ENCODE peak calls at places on chromosomes 16 and 17, in seven cellular contexts. T is breast epithelium, N is uterus, S is RWPE1, R is cardiac muscle cell, U is fibroblast of lung, X is left ventricle myocardium inferior. H is an unnamed sample.

GRCh38 chr17:58344047-58344790 is 7.8 kb downstream of the SUPT4H1 start:
- DNase-seq in T (no peak), N (no peak), S (no peak), R (peak), U (no peak), X (no peak), H (no peak)

GRCh38 chr17:64428406-64428805 is 20.5 kb upstream of the MILR1 start:
- DNase-seq in T (no peak), N (no peak), S (no peak), R (no peak), U (no peak), X (no peak), H (no peak)

GRCh38 chr16:77869997-77870813 is 81.8 kb downstream of the VAT1L start:
- DNase-seq in T (no peak), N (no peak), S (no peak), R (peak), U (peak), X (peak), H (no peak)

GRCh38 chr16:70592106-70592571 is 54.2 kb upstream of the IL34 start:
- DNase-seq in T (no peak), N (peak), S (no peak), R (no peak), U (no peak), X (peak), H (no peak)

GRCh38 chr17:67491009-67491677 is 114.1 kb downstream of the PITPNC1 start:
- DNase-seq in T (peak), N (peak), S (peak), R (peak), U (peak), X (peak), H (peak)

GRCh38 chr17:65553646-65554567 is 7.5 kb downstream of the AXIN2 start:
- DNase-seq in T (no peak), N (no peak), S (no peak), R (peak), U (no peak), X (no peak), H (no peak)

GRCh38 chr16:55494994-55495421 is 13.9 kb upstream of the LPCAT2 start:
- DNase-seq in T (no peak), N (peak), S (peak), R (peak), U (peak), X (no peak), H (peak)

GRCh38 chr17:78812849-78813248 is 27.8 kb downstream of the USP36 start:
- DNase-seq in T (no peak), N (no peak), S (no peak), R (no peak), U (no peak), X (no peak), H (no peak)

GRCh38 chr16:912322-912683 is 58.5 kb downstream of the LMF1 start:
- DNase-seq in T (no peak), N (no peak), S (no peak), R (no peak), U (no peak), X (no peak), H (no peak)

GRCh38 chr16:30533748-30534367 is 800 bp downstream of the ZNF747 start:
- DNase-seq in T (no peak), N (no peak), S (peak), R (no peak), U (no peak), X (no peak), H (no peak)

GRCh38 chr16:17312100-17312732 is 158.5 kb downstream of the XYLT1 start:
- DNase-seq in T (peak), N (no peak), S (peak), R (no peak), U (no peak), X (no peak), H (no peak)

GRCh38 chr16:69613283-69614154 is 47.8 kb downstream of the NFAT5 start:
- DNase-seq in T (no peak), N (no peak), S (peak), R (peak), U (peak), X (no peak), H (no peak)

GRCh38 chr17:71180801-71181385 is 939.9 kb upstream of the SOX9 start:
- DNase-seq in T (no peak), N (peak), S (no peak), R (peak), U (peak), X (no peak), H (no peak)

GRCh38 chr17:40886090-40886489 is 1.0 kb upstream of the KRT20 start:
- DNase-seq in T (no peak), N (no peak), S (no peak), R (peak), U (no peak), X (no peak), H (no peak)

GRCh38 chr17:82866521-82867214 is 26.8 kb upstream of the ZNF750 start:
- DNase-seq in T (no peak), N (peak), S (no peak), R (peak), U (peak), X (no peak), H (peak)

GRCh38 chr17:45111838-45112237 is 20.5 kb downstream of the PLCD3 start:
- DNase-seq in T (no peak), N (no peak), S (no peak), R (no peak), U (no peak), X (no peak), H (no peak)

GRCh38 chr17:45115015-45115625 is 17.2 kb downstream of the PLCD3 start:
- DNase-seq in T (no peak), N (no peak), S (no peak), R (no peak), U (no peak), X (no peak), H (no peak)

GRCh38 chr17:45112559-45113423 is 19.5 kb downstream of the PLCD3 start:
- DNase-seq in T (no peak), N (no peak), S (no peak), R (no peak), U (no peak), X (no peak), H (no peak)

GRCh38 chr17:45114117-45114932 is 18.0 kb downstream of the PLCD3 start:
- DNase-seq in T (no peak), N (no peak), S (no peak), R (no peak), U (no peak), X (no peak), H (no peak)

GRCh38 chr17:45113424-45113754 is 18.9 kb downstream of the PLCD3 start:
- DNase-seq in T (no peak), N (no peak), S (no peak), R (no peak), U (no peak), X (no peak), H (no peak)
- H3K27ac ChIP-seq in T (no peak), N (no peak), S (peak), R (no peak), U (no peak), X (peak), H (peak)

GRCh38 chr17:37714897-37715296 is 30.0 kb downstream of the HNF1B start:
- DNase-seq in T (no peak), N (no peak), S (no peak), R (no peak), U (no peak), X (no peak), H (no peak)

GRCh38 chr17:37711113-37711512 is 33.7 kb downstream of the HNF1B start:
- DNase-seq in T (no peak), N (no peak), S (no peak), R (no peak), U (no peak), X (no peak), H (no peak)

GRCh38 chr17:37713624-37714023 is 31.2 kb downstream of the HNF1B start:
- DNase-seq in T (no peak), N (no peak), S (no peak), R (no peak), U (no peak), X (no peak), H (no peak)

GRCh38 chr17:37710344-37710886 is 34.4 kb downstream of the HNF1B start:
- DNase-seq in T (no peak), N (no peak), S (no peak), R (peak), U (peak), X (no peak), H (no peak)

GRCh38 chr17:37713028-37713431 is 31.8 kb downstream of the HNF1B start:
- DNase-seq in T (no peak), N (no peak), S (no peak), R (no peak), U (no peak), X (no peak), H (no peak)
- H3K27ac ChIP-seq in T (no peak), N (no peak), S (no peak), R (no peak), U (no peak), X (no peak), H (no peak)

DNA sequence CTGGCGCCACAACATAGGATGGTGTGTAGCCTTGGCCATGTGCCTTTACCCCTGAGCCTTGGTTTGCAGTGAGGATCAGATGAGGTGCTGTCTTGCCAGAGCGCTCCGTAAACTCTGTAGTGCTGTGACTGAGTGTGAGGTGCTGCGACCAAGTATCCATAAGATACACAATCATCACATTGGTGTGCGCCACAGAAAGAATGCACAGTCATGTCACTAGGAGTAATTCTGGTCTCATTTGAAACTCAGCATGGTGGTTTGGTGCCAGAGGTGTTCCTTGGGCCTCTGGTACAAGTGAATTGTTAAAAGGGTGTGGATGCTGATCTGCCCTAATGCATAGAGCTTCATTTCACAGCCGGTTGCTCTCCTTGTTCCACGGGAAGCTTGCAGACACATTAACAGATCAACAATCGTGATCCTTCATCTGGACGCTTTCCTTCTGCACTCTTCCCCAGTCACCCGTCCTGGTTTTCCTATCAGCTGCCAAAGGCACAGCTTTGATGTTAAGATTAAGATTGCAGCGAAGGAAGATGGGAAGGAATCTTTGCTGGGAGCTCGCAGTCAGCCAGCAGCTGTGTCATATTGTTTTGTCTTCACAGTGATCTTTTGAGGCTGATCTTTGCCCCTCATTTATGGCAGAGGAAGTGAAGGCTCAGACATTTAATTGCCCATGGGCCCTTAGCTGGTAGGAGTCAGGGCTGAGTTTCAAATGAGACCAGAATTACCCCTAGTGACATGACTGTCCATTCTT is 79.1 kb downstream of the KSR1 start:
- DNase-seq in T (no peak), N (no peak), S (no peak), R (no peak), U (peak), X (no peak), H (no peak)
- H3K27ac ChIP-seq in T (no peak), N (no peak), S (no peak), R (no peak), U (peak), X (no peak), H (no peak)

GRCh38 chr17:33017366-33017765 is 25.7 kb downstream of the SPACA3 start:
- DNase-seq in T (no peak), N (no peak), S (no peak), R (no peak), U (no peak), X (no peak), H (no peak)

GRCh38 chr17:33013596-33014375 is 22.1 kb downstream of the SPACA3 start:
- DNase-seq in T (no peak), N (no peak), S (no peak), R (no peak), U (no peak), X (no peak), H (no peak)

GRCh38 chr17:33016920-33017319 is 25.3 kb downstream of the SPACA3 start:
- DNase-seq in T (no peak), N (no peak), S (no peak), R (no peak), U (no peak), X (no peak), H (no peak)

GRCh38 chr17:33014751-33015150 is 23.1 kb downstream of the SPACA3 start:
- DNase-seq in T (no peak), N (no peak), S (no peak), R (peak), U (peak), X (no peak), H (no peak)

DNA sequence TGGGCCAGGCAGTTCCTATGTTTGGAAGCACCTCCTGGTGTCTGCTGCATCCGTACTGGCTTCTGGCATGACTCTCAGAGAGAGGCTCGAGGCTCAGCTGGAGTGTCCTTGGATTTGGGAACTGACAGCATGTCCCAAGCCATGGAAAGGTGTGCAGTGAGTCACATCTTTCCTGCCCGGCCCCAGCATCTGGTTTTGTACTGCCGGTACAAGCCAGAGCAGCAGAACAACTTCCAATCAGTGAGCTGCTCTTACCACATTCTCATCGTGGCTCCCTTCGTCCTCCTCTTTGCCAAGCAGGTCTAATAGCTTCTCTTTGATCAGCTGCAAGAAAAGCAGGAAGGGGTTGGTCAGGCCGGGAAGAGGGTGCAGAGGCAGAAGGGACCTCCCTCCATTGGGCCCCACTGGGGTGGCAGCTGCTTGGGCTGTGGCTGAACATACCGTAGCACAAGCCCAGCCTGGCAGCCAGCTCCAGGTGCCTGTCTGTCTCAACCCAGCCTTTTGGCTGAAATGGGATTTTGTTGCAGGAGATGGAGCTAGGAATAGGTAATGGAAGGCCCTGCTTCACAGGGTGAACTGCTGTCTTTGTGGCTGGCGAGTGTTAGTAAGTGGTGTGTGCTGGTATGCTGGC is 24.2 kb downstream of the SPACA3 start:
- DNase-seq in T (no peak), N (no peak), S (no peak), R (no peak), U (no peak), X (no peak), H (no peak)
- H3K27ac ChIP-seq in T (no peak), N (no peak), S (peak), R (no peak), U (no peak), X (no peak), H (no peak)

GRCh38 chr17:17122781-17123483 is 80.7 kb downstream of the MPRIP start:
- DNase-seq in T (no peak), N (no peak), S (no peak), R (no peak), U (no peak), X (no peak), H (no peak)
- H3K27ac ChIP-seq in T (no peak), N (no peak), S (peak), R (no peak), U (no peak), X (no peak), H (no peak)

GRCh38 chr17:2723997-2724782 is 12.6 kb upstream of the CLUH start:
- DNase-seq in T (no peak), N (no peak), S (no peak), R (no peak), U (no peak), X (peak), H (no peak)

GRCh38 chr17:2721603-2722002 is 10.0 kb upstream of the CLUH start:
- DNase-seq in T (no peak), N (no peak), S (no peak), R (no peak), U (no peak), X (no peak), H (no peak)

GRCh38 chr17:2722611-2723010 is 11.0 kb upstream of the CLUH start:
- DNase-seq in T (no peak), N (no peak), S (no peak), R (no peak), U (no peak), X (no peak), H (no peak)

GRCh38 chr17:2724783-2725164 is 13.2 kb upstream of the CLUH start:
- DNase-seq in T (no peak), N (no peak), S (no peak), R (peak), U (peak), X (no peak), H (no peak)

GRCh38 chr17:2723505-2723996 is 12.0 kb upstream of the CLUH start:
- DNase-seq in T (no peak), N (no peak), S (no peak), R (no peak), U (no peak), X (no peak), H (no peak)
- H3K27ac ChIP-seq in T (peak), N (peak), S (no peak), R (no peak), U (no peak), X (peak), H (no peak)

GRCh38 chr17:77446959-77447634 is 306.3 kb downstream of the SEC14L1 start:
- DNase-seq in T (no peak), N (no peak), S (no peak), R (no peak), U (peak), X (no peak), H (no peak)
- H3K27ac ChIP-seq in T (peak), N (peak), S (peak), R (peak), U (peak), X (peak), H (peak)

GRCh38 chr17:17937450-17937849 is 34.8 kb downstream of the TOM1L2 start:
- DNase-seq in T (no peak), N (no peak), S (no peak), R (no peak), U (no peak), X (no peak), H (no peak)

GRCh38 chr17:17941015-17941414 is 31.2 kb downstream of the TOM1L2 start:
- DNase-seq in T (no peak), N (no peak), S (no peak), R (no peak), U (no peak), X (no peak), H (no peak)

GRCh38 chr17:17940451-17940911 is 31.7 kb downstream of the TOM1L2 start:
- DNase-seq in T (no peak), N (no peak), S (no peak), R (no peak), U (peak), X (no peak), H (no peak)

GRCh38 chr17:17937958-17938357 is 34.2 kb downstream of the TOM1L2 start:
- DNase-seq in T (no peak), N (no peak), S (no peak), R (no peak), U (no peak), X (no peak), H (no peak)

DNA sequence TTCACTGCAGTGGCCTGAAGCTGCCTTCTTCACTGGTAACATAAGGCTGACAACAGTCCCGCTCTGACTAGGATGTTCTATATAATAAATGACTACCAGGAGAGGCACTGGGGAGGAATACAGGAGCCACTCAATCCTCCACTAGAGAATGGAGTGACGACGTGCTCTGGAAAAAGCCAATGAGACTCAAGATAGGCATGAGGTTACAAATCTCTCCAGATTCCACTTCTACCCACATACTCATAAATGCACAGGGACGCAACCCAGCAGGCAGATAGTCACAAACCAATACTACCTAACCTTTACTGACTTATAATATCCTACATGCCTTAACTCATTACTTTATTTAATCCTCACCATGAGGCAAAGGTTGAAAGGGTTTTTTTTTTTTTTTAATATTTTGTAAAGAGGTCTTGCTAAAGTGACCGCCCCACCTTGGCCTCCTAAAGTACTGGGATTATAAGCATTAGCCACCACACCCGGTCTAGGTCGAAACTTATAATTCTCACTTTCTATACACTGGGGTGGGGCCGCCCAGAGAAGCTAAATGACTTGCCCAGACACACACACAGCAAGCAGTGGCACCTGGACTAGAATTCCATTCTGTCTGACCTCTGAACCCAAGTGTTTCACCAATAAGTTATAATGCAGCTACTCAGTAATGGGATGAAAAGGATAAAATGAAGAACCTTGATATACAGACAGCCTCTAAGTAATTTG is 33.7 kb downstream of the TOM1L2 start:
- DNase-seq in T (no peak), N (no peak), S (peak), R (no peak), U (no peak), X (no peak), H (no peak)
- H3K27ac ChIP-seq in T (no peak), N (no peak), S (peak), R (no peak), U (no peak), X (peak), H (no peak)

GRCh38 chr16:50201784-50202183 is 48.7 kb downstream of the TENT4B start:
- DNase-seq in T (no peak), N (no peak), S (no peak), R (peak), U (no peak), X (no peak), H (no peak)

GRCh38 chr16:50204426-50205108 is 51.5 kb downstream of the TENT4B start:
- DNase-seq in T (no peak), N (no peak), S (no peak), R (no peak), U (no peak), X (no peak), H (no peak)

GRCh38 chr16:50198802-50199410 is 45.8 kb downstream of the TENT4B start:
- DNase-seq in T (no peak), N (no peak), S (no peak), R (no peak), U (no peak), X (no peak), H (no peak)

GRCh38 chr16:50203681-50204080 is 50.6 kb downstream of the TENT4B start:
- DNase-seq in T (no peak), N (no peak), S (no peak), R (no peak), U (no peak), X (no peak), H (no peak)

DNA sequence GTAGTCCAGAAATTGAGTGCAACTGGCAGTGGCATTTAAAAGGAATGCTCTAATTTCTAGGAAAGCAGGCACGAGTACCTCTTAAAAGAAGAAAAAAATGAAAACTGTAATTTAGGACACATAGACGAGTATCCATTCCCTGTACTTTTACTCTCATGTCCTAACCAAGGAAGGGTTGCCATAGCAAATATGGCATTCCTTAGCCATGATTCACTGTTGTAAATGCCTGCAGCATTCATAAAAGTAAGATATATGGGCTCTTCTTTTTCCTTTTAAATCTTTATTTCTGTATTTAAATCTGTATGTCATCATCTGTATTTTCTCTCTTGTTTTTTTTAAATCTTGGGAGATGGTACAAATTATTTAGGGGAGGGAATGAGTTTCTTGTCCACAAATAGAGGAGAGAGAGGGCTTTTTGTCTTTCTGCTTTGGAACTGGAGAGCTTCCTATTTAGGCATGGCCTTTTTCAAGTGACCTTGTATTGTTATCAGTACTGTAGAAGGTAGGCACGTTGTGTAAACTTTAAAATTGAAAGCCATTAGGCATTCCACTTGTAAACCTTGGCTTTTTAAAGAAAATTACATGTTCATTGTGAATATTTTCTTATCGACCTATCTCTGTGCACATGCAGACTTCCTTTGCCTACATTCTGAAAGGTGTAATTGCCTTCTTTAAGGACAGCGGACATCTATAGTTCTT is 50.0 kb downstream of the TENT4B start:
- DNase-seq in T (no peak), N (no peak), S (peak), R (peak), U (peak), X (no peak), H (no peak)
- H3K27ac ChIP-seq in T (peak), N (peak), S (peak), R (peak), U (peak), X (peak), H (no peak)